ENCODE peak calls at places on chromosomes 11 and 22, in six cellular contexts. D, F, R, J, B and M are unnamed samples.

GRCh38 chr22:45949921-45950320 is 27.0 kb downstream of the WNT7B start:
- DNase-seq in B (no peak), J (no peak), R (no peak), F (no peak), D (no peak), M (no peak)

GRCh38 chr11:991034-991433 is 45.5 kb downstream of the MUC6 start:
- DNase-seq in D (no peak), R (no peak), J (no peak), F (no peak), B (no peak), M (no peak)

GRCh38 chr11:64025205-64025604 is 10.5 kb upstream of the FLRT1 start:
- DNase-seq in D (no peak), R (no peak), J (no peak), F (no peak), B (no peak), M (no peak)

GRCh38 chr11:77406396-77406795 is 67.5 kb downstream of the PAK1 start:
- DNase-seq in J (peak; percentile 95), B (no peak), D (no peak), R (no peak), F (no peak), M (no peak)

GRCh38 chr11:7597620-7598019 is 75.7 kb downstream of the CYB5R2 start:
- DNase-seq in B (peak; percentile 92), F (no peak), J (peak; percentile 68), R (no peak), D (peak; percentile 86), M (peak; percentile 77)

GRCh38 chr11:1219446-1219835 is 3.4 kb upstream of the MUC5B start:
- DNase-seq in F (no peak), R (peak; percentile 61), J (no peak), B (no peak), D (no peak), M (peak; percentile 57)

GRCh38 chr11:130043575-130043974 is 26.1 kb upstream of the APLP2 start:
- DNase-seq in R (no peak), J (no peak), D (no peak), B (no peak), F (no peak), M (no peak)

GRCh38 chr22:38223289-38223960 is 21.6 kb downstream of the MAFF start:
- DNase-seq in R (no peak), B (no peak), J (no peak), D (no peak), F (no peak), M (no peak)

GRCh38 chr11:76069061-76069460 is 137.2 kb downstream of the WNT11 start:
- DNase-seq in R (no peak), J (no peak), F (no peak), B (no peak), D (no peak), M (no peak)

GRCh38 chr11:46347637-46348311 is 511 bp downstream of the DGKZ start:
- DNase-seq in J (no peak), D (peak; percentile 21), B (no peak), F (no peak), R (peak; percentile 84), M (no peak)

GRCh38 chr11:43947003-43947500 is 4.6 kb downstream of the C11orf96 start:
- DNase-seq in F (no peak), D (no peak), B (peak; percentile 14), R (peak; percentile 86), J (no peak), M (no peak)

GRCh38 chr22:44816141-44816540 is 63.8 kb downstream of the ARHGAP8 start:
- DNase-seq in R (peak; percentile 62), F (no peak), B (no peak), J (no peak), D (no peak), M (no peak)

GRCh38 chr22:23088199-23088604 is 17.9 kb downstream of the GNAZ start:
- DNase-seq in J (no peak), F (no peak), R (no peak), B (no peak), D (peak; percentile 83), M (no peak)

GRCh38 chr11:69213964-69214363 is 58.2 kb downstream of the SMIM38 start:
- DNase-seq in J (no peak), R (peak; percentile 23), F (no peak), B (no peak), D (no peak), M (no peak)

GRCh38 chr22:49810363-49811013 is 17.2 kb downstream of the BRD1 start:
- DNase-seq in B (no peak), R (peak; percentile 41), F (no peak), D (no peak), J (no peak), M (peak; percentile 38)

GRCh38 chr11:81673001-81673400 is 1060.7 kb downstream of the FAM181B start:
- DNase-seq in R (no peak), J (no peak), D (no peak), B (peak; percentile 5), F (no peak), M (no peak)

GRCh38 chr22:22692707-22693530 is 48.5 kb downstream of the GGTLC2 start:
- DNase-seq in J (peak; percentile 51), D (peak; percentile 97), R (no peak), F (no peak), B (peak; percentile 17), M (peak; percentile 85)

GRCh38 chr11:720642-721346 is 14.8 kb downstream of the EPS8L2 start:
- DNase-seq in R (peak; percentile 87), D (no peak), F (no peak), J (peak; percentile 70), B (peak; percentile 22), M (no peak)

GRCh38 chr22:44846726-44847275 is 94.4 kb downstream of the ARHGAP8 start:
- DNase-seq in J (no peak), D (no peak), B (no peak), R (no peak), F (no peak), M (peak; percentile 48)

GRCh38 chr11:27807594-27807993 is 107.3 kb upstream of the BDNF start:
- DNase-seq in R (no peak), D (no peak), B (no peak), F (no peak), J (no peak), M (no peak)

GRCh38 chr11:119903389-119903788 is 174.4 kb upstream of the NECTIN1 start:
- DNase-seq in F (no peak), B (no peak), J (no peak), R (no peak), D (no peak), M (no peak)

GRCh38 chr11:75383246-75383645 is 16.1 kb upstream of the RPS3 start:
- DNase-seq in B (no peak), R (no peak), F (no peak), D (no peak), J (no peak), M (no peak)

GRCh38 chr11:129286813-129287212 is 88.8 kb upstream of the BARX2 start:
- DNase-seq in J (peak; percentile 96), F (no peak), R (no peak), D (no peak), B (no peak), M (no peak)

GRCh38 chr22:35349368-35349703 is 31.6 kb upstream of the HMOX1 start:
- DNase-seq in F (no peak), D (no peak), J (peak; percentile 90), R (peak; percentile 63), B (no peak), M (peak; percentile 70)

GRCh38 chr22:29314074-29314473 is 1.4 kb downstream of the RASL10A start:
- DNase-seq in R (no peak), D (no peak), J (peak; percentile 17), F (no peak), B (no peak), M (peak; percentile 29)

GRCh38 chr22:37273126-37273845 is 9.0 kb upstream of the CYTH4 start:
- DNase-seq in B (peak; percentile 33), D (no peak), J (no peak), R (no peak), F (no peak), M (no peak)

GRCh38 chr11:121535122-121535796 is 82.5 kb upstream of the SORL1-AS1 start:
- DNase-seq in F (no peak), D (no peak), R (no peak), B (peak; percentile 12), J (peak; percentile 13), M (no peak)